ENCODE peak calls at places on chromosome 1, in eight cellular contexts. M, T, L, O, F, A, I and R are unnamed samples.

GRCh38 chr1:172484252-172484651 is 40.4 kb upstream of the PIGC start:
- DNase-seq in M (no peak), T (no peak), L (no peak), O (no peak), F (no peak), A (no peak), I (no peak), R (no peak)

GRCh38 chr1:92186081-92186480 is 31.6 kb upstream of the C1orf146 start:
- DNase-seq in M (no peak), T (no peak), L (no peak), O (no peak), F (peak), A (no peak), I (no peak), R (no peak)

GRCh38 chr1:110765640-110766335 is 91.0 kb upstream of the KCNA3 start:
- DNase-seq in M (peak), T (peak), L (no peak), O (peak), F (peak), A (peak), I (no peak), R (peak)

GRCh38 chr1:200478945-200479558 is 69.2 kb upstream of the ZNF281 start:
- DNase-seq in M (no peak), T (no peak), L (no peak), O (no peak), F (no peak), A (no peak), I (no peak), R (no peak)

GRCh38 chr1:230797376-230798186 is 50.4 kb downstream of the CAPN9 start:
- DNase-seq in M (peak), T (peak), L (peak), O (peak), F (peak), A (peak), I (peak), R (peak)

GRCh38 chr1:32890516-32891240 is 4.4 kb downstream of the HPCA start:
- DNase-seq in M (no peak), T (no peak), L (no peak), O (no peak), F (no peak), A (no peak), I (no peak), R (no peak)

GRCh38 chr1:29782846-29783500 is 546.7 kb downstream of the PTPRU start:
- DNase-seq in M (no peak), T (no peak), L (no peak), O (no peak), F (no peak), A (no peak), I (no peak), R (no peak)

GRCh38 chr1:6171546-6172124 is 8.5 kb downstream of the CHD5 start:
- DNase-seq in M (peak), T (peak), L (no peak), O (peak), F (peak), A (peak), I (no peak), R (no peak)

GRCh38 chr1:100353073-100353801 is 931 bp downstream of the CDC14A start:
- DNase-seq in M (peak), T (peak), L (no peak), O (peak), F (peak), A (peak), I (peak), R (peak)

GRCh38 chr1:21901986-21902377 is 35.1 kb downstream of the HSPG2 start:
- DNase-seq in M (no peak), T (peak), L (no peak), O (no peak), F (peak), A (no peak), I (no peak), R (no peak)

GRCh38 chr1:119960501-119960900 is 64.2 kb upstream of the ADAM30 start:
- DNase-seq in M (no peak), T (no peak), L (no peak), O (no peak), F (peak), A (no peak), I (no peak), R (no peak)

GRCh38 chr1:233704125-233704881 is 90.4 kb downstream of the KCNK1 start:
- DNase-seq in M (no peak), T (no peak), L (no peak), O (no peak), F (peak), A (no peak), I (no peak), R (no peak)

GRCh38 chr1:176854134-176854533 is 310.4 kb downstream of the ASTN1 start:
- DNase-seq in M (peak), T (peak), L (no peak), O (no peak), F (no peak), A (no peak), I (no peak), R (no peak)

GRCh38 chr1:33181038-33181861 is 593 bp downstream of the TRIM62 start:
- DNase-seq in M (peak), T (peak), L (peak), O (no peak), F (peak), A (peak), I (peak), R (peak)

GRCh38 chr1:57124170-57124569 is 158.4 kb upstream of the C8B start:
- DNase-seq in M (no peak), T (no peak), L (no peak), O (no peak), F (no peak), A (no peak), I (no peak), R (no peak)

GRCh38 chr1:236502972-236503639 is 20.7 kb upstream of the LGALS8 start:
- DNase-seq in M (peak), T (peak), L (peak), O (peak), F (peak), A (peak), I (peak), R (no peak)

GRCh38 chr1:57353589-57353988 is 70.3 kb downstream of the DAB1 start:
- DNase-seq in M (no peak), T (no peak), L (no peak), O (no peak), F (peak), A (no peak), I (no peak), R (no peak)

GRCh38 chr1:42978317-42979036 is 19.8 kb upstream of the SLC2A1 start:
- DNase-seq in M (peak), T (no peak), L (no peak), O (no peak), F (no peak), A (no peak), I (peak), R (no peak)

GRCh38 chr1:160748182-160748876 is 9.3 kb downstream of the SLAMF7 start:
- DNase-seq in M (peak), T (no peak), L (no peak), O (peak), F (peak), A (peak), I (no peak), R (no peak)

GRCh38 chr1:73065585-73065984 is 783.2 kb upstream of the NEGR1 start:
- DNase-seq in M (peak), T (peak), L (peak), O (no peak), F (no peak), A (no peak), I (no peak), R (no peak)

GRCh38 chr1:108925920-108926319 is 37.4 kb downstream of the CLCC1 start:
- DNase-seq in M (no peak), T (no peak), L (no peak), O (no peak), F (no peak), A (no peak), I (no peak), R (no peak)
- H3K4me3 ChIP-seq in M (no peak), T (no peak), L (no peak), O (no peak), F (no peak), A (no peak), I (no peak), R (no peak)

DNA sequence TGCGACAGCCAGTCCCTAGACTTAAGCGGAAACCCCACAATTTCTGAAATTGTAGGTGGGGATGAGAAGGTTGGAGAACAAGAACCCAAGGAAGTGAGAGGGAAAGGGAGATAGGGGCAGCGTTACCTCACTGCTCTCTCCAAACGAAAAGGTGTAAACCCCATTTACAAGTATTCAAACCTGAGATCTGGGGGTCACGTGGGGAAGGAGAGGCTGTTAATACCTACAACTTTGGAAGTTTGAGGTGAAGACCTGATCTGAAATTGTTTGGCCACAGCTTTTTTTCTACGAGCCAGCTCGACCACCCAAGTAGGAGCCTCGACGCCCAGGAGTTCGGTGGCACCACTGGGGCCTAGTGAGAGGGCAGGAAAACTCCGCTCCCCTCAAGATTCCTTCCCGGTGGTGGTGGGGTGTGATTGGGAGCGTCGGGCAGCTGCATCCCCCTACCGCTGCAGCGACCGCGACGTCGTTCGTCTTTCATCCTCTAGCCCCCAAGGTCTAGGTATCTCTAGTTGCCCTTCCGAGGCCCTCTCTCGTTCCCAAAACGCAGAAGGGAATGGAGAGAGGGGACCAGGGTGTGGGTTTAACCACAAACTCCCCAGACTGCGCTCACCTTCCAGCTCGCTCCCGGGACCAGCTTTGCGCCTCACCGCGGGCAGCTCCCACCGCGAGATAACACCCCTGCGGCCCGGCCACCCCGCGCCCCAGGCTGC is 907 bp downstream of the PTPN14 start:
- DNase-seq in M (peak), T (peak), L (no peak), O (no peak), F (peak), A (peak), I (peak), R (no peak)
- H3K4me2 ChIP-seq in M (peak), T (peak), L (peak), O (no peak), F (peak), A (peak), I (peak), R (peak)

GRCh38 chr1:157069596-157069995 is 24.1 kb upstream of the ARHGEF11 start:
- DNase-seq in M (no peak), T (peak), L (no peak), O (no peak), F (no peak), A (no peak), I (no peak), R (no peak)

GRCh38 chr1:157077394-157077793 is 22.2 kb downstream of the ETV3L start:
- DNase-seq in M (no peak), T (no peak), L (no peak), O (no peak), F (no peak), A (no peak), I (no peak), R (no peak)

DNA sequence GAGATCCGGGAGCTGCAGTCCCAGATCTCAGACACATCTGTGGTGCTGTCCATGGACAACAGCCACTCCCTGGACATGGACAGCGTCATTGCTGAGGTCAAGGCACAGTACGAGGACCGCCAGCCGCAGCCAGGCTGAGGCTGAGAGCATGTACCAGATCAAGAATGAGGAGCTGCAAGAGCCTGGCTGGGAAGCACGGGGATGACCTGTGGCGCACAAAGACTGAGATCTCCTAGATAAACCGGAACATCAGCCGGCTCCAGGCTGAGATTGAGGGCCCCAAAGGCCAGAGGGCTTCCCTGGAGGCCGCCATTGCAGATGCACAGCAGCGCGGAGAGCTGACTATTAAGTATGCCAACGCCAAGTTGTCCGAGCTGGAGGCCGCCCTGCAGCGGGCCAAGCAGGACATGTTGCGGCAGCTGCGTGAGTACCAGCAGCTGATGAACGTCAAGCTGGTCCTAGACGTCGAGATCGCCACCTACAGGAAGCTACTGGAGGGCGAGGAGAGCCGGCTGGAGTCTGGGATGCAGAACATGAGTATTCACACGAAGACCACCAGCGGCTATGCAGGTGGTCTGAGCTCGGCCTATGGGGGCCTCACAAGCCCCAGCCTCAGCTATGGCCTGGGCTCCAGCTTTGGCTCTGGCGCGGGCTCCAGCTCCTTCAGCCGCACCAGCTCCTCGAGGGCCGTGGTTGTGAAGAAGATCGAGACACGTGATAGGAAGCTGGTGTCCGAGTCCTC is 25.5 kb downstream of the ETV3L start:
- DNase-seq in M (peak), T (peak), L (peak), O (peak), F (peak), A (peak), I (peak), R (peak)
- H3K4me3 ChIP-seq in M (no peak), T (no peak), L (no peak), O (no peak), F (peak), A (peak), I (no peak), R (no peak)

GRCh38 chr1:204426035-204426436 is 14.4 kb upstream of the PPP1R15B start:
- DNase-seq in M (no peak), T (no peak), L (no peak), O (no peak), F (peak), A (peak), I (no peak), R (no peak)
- H3K4me2 ChIP-seq in M (no peak), T (no peak), L (no peak), O (no peak), F (peak), A (peak), I (no peak), R (no peak)

GRCh38 chr1:60374537-60374936 is 301.0 kb upstream of the C1orf87 start:
- DNase-seq in M (no peak), T (no peak), L (no peak), O (no peak), F (no peak), A (no peak), I (no peak), R (no peak)

GRCh38 chr1:60376196-60376595 is 302.6 kb upstream of the C1orf87 start:
- DNase-seq in M (no peak), T (no peak), L (no peak), O (no peak), F (no peak), A (no peak), I (no peak), R (no peak)
- H3K4me3 ChIP-seq in M (no peak), T (no peak), L (no peak), O (no peak), F (no peak), A (no peak), I (no peak), R (no peak)